ENCODE peak calls at places on chromosomes 4 and X, in eight cellular contexts. D, T, O, U, A, L, N and G are unnamed samples.

GRCh38 chr4:81504685-81505598 is 33.2 kb upstream of the RASGEF1B start:
- DNase-seq in D (no peak), T (no peak), O (no peak), U (peak), A (no peak), L (peak), N (peak), G (peak)

GRCh38 chr4:110503588-110504435 is 27.9 kb downstream of the ENPEP start:
- DNase-seq in D (no peak), T (no peak), O (no peak), U (no peak), A (no peak), L (no peak), N (no peak), G (no peak)

GRCh38 chr4:124053872-124054538 is 657.4 kb downstream of the SPRY1 start:
- DNase-seq in D (no peak), T (peak), O (no peak), U (no peak), A (no peak), L (no peak), N (no peak), G (no peak)

GRCh38 chr4:83150563-83151330 is 36.2 kb upstream of the PLAC8 start:
- DNase-seq in D (no peak), T (peak), O (no peak), U (no peak), A (peak), L (no peak), N (no peak), G (no peak)

GRCh38 chr4:155629183-155629825 is 37.3 kb upstream of the GUCY1A1 start:
- DNase-seq in D (no peak), T (peak), O (no peak), U (no peak), A (no peak), L (no peak), N (no peak), G (no peak)

GRCh38 chr4:38314663-38315062 is 349.3 kb upstream of the KLF3 start:
- DNase-seq in D (peak), T (peak), O (no peak), U (no peak), A (no peak), L (no peak), N (peak), G (no peak)

GRCh38 chrX:68511255-68511654 is 12.4 kb downstream of the YIPF6 start:
- DNase-seq in D (no peak), T (peak), O (peak), U (no peak), A (no peak), L (no peak), N (peak), G (peak)

GRCh38 chr4:120842046-120842445 is 80.5 kb downstream of the PRDM5 start:
- DNase-seq in D (no peak), T (no peak), O (no peak), U (no peak), A (no peak), L (no peak), N (no peak), G (no peak)

GRCh38 chr4:24764305-24764704 is 31.1 kb upstream of the SOD3 start:
- DNase-seq in D (no peak), T (peak), O (no peak), U (no peak), A (no peak), L (no peak), N (no peak), G (no peak)

GRCh38 chr4:16001484-16001858 is 38.5 kb upstream of the FGFBP2 start:
- DNase-seq in D (peak), T (peak), O (peak), U (no peak), A (peak), L (peak), N (peak), G (peak)

GRCh38 chrX:10622197-10622596 is 1.8 kb upstream of the MID1 start:
- DNase-seq in D (no peak), T (peak), O (no peak), U (no peak), A (no peak), L (no peak), N (no peak), G (no peak)

GRCh38 chr4:185831125-185831815 is 19.3 kb upstream of the SORBS2 start:
- DNase-seq in D (no peak), T (no peak), O (no peak), U (no peak), A (peak), L (no peak), N (peak), G (no peak)

GRCh38 chrX:45769919-45770582 is 569.4 kb upstream of the DIPK2B start:
- DNase-seq in D (no peak), T (peak), O (peak), U (peak), A (peak), L (peak), N (peak), G (peak)

GRCh38 chr4:8117278-8117682 is 41.3 kb downstream of the ABLIM2 start:
- DNase-seq in D (no peak), T (no peak), O (peak), U (no peak), A (peak), L (no peak), N (peak), G (peak)

GRCh38 chr4:174789666-174790065 is 39.4 kb downstream of the GLRA3 start:
- DNase-seq in D (no peak), T (peak), O (no peak), U (no peak), A (no peak), L (no peak), N (no peak), G (no peak)

GRCh38 chr4:87188063-87188462 is 32.4 kb downstream of the KLHL8 start:
- DNase-seq in D (no peak), T (no peak), O (no peak), U (no peak), A (no peak), L (no peak), N (no peak), G (no peak)

GRCh38 chr4:124105212-124105611 is 607.3 kb downstream of the ANKRD50 start:
- DNase-seq in D (no peak), T (peak), O (no peak), U (no peak), A (no peak), L (no peak), N (no peak), G (no peak)

GRCh38 chr4:137896221-137896737 is 345.9 kb downstream of the SLC7A11 start:
- DNase-seq in D (no peak), T (no peak), O (no peak), U (no peak), A (no peak), L (no peak), N (no peak), G (no peak)

GRCh38 chr4:71221510-71222466 is 117.0 kb upstream of the SLC4A4 start:
- DNase-seq in D (no peak), T (peak), O (no peak), U (no peak), A (no peak), L (no peak), N (no peak), G (no peak)

GRCh38 chr4:40576651-40577480 is 52.8 kb downstream of the RBM47 start:
- DNase-seq in D (peak), T (peak), O (peak), U (peak), A (peak), L (no peak), N (peak), G (no peak)

GRCh38 chr4:98937977-98938376 is 9.0 kb upstream of the EIF4E start:
- DNase-seq in D (no peak), T (no peak), O (no peak), U (no peak), A (no peak), L (no peak), N (no peak), G (no peak)

GRCh38 chrX:154542723-154543424 is 3.8 kb downstream of the G6PD start:
- DNase-seq in D (no peak), T (no peak), O (no peak), U (no peak), A (no peak), L (peak), N (no peak), G (no peak)

GRCh38 chr4:1351854-1352633 is 5.0 kb downstream of the UVSSA start:
- DNase-seq in D (peak), T (peak), O (peak), U (peak), A (peak), L (peak), N (peak), G (peak)

GRCh38 chr4:184114431-184114830 is 103.2 kb downstream of the ENPP6 start:
- DNase-seq in D (no peak), T (peak), O (no peak), U (no peak), A (no peak), L (no peak), N (no peak), G (no peak)

GRCh38 chr4:122702939-122703338 is 29.6 kb upstream of the BBS12 start:
- DNase-seq in D (no peak), T (no peak), O (no peak), U (no peak), A (no peak), L (no peak), N (peak), G (no peak)

GRCh38 chr4:3331511-3332394 is 38.9 kb downstream of the RGS12 start:
- DNase-seq in D (no peak), T (no peak), O (no peak), U (no peak), A (no peak), L (no peak), N (no peak), G (no peak)

GRCh38 chr4:124135409-124135813 is 577.1 kb downstream of the ANKRD50 start:
- DNase-seq in D (no peak), T (peak), O (no peak), U (no peak), A (no peak), L (no peak), N (no peak), G (no peak)

GRCh38 chr4:183182873-183183725 is 84.0 kb downstream of the WWC2 start:
- DNase-seq in D (peak), T (peak), O (peak), U (no peak), A (no peak), L (no peak), N (no peak), G (no peak)

GRCh38 chrX:123282241-123282640 is 98.2 kb downstream of the GRIA3 start:
- DNase-seq in D (no peak), T (no peak), O (no peak), U (no peak), A (no peak), L (no peak), N (no peak), G (no peak)

GRCh38 chr4:24273148-24273547 is 311.2 kb downstream of the DHX15 start:
- DNase-seq in D (no peak), T (no peak), O (no peak), U (no peak), A (no peak), L (no peak), N (no peak), G (no peak)

GRCh38 chr4:126701756-126702155 is 931.0 kb upstream of the INTU start:
- DNase-seq in D (no peak), T (peak), O (no peak), U (no peak), A (no peak), L (no peak), N (no peak), G (no peak)

GRCh38 chrX:87434618-87435017 is 83.0 kb upstream of the KLHL4 start:
- DNase-seq in D (no peak), T (no peak), O (no peak), U (no peak), A (no peak), L (no peak), N (no peak), G (no peak)

GRCh38 chrX:67780694-67781109 is 236.9 kb downstream of the AR start:
- DNase-seq in D (no peak), T (peak), O (no peak), U (no peak), A (no peak), L (no peak), N (peak), G (no peak)

GRCh38 chrX:65667503-65668355 is at the start of gene MSN:
- DNase-seq in D (no peak), T (peak), O (peak), U (peak), A (no peak), L (peak), N (peak), G (peak)

GRCh38 chrX:64975491-64975890 is 759 bp downstream of the ZC4H2 start:
- DNase-seq in D (no peak), T (peak), O (peak), U (no peak), A (peak), L (peak), N (peak), G (peak)

GRCh38 chr4:1096841-1097240 is 16.5 kb downstream of the RNF212 start:
- DNase-seq in D (no peak), T (no peak), O (no peak), U (no peak), A (no peak), L (no peak), N (no peak), G (no peak)

GRCh38 chrX:38055170-38055847 is 49.0 kb downstream of the SYTL5 start:
- DNase-seq in D (no peak), T (peak), O (no peak), U (no peak), A (no peak), L (no peak), N (peak), G (no peak)